ENCODE peak calls at places on chromosomes 6 and 20, in four cellular contexts. Y is NT2/D1, N is endothelial cell of umbilical vein, K is astrocyte. C is an unnamed sample.

GRCh38 chr6:72809701-72810379 is 188.0 kb downstream of the KCNQ5 start:
- DNase-seq in Y (no peak), N (no peak), K (no peak), C (no peak)

GRCh38 chr6:21529431-21529830 is 64.1 kb upstream of the SOX4 start:
- DNase-seq in Y (no peak), N (no peak), K (no peak), C (no peak)

GRCh38 chr6:34745277-34746103 is 11.8 kb upstream of the SNRPC start:
- DNase-seq in Y (no peak), N (no peak), K (peak), C (no peak)

GRCh38 chr6:151240861-151241642 is 1.3 kb downstream of the AKAP12 start:
- DNase-seq in Y (peak), N (peak), K (peak), C (no peak)

GRCh38 chr6:43667245-43668150 is 20.1 kb downstream of the MRPS18A start:
- DNase-seq in Y (no peak), N (peak), K (peak), C (no peak)

GRCh38 chr6:81749704-81750103 is 2.8 kb downstream of the TENT5A start:
- DNase-seq in Y (no peak), N (no peak), K (no peak), C (no peak)

GRCh38 chr20:14829897-14830296 is 492.5 kb upstream of the FLRT3 start:
- DNase-seq in Y (no peak), N (no peak), K (no peak), C (no peak)

GRCh38 chr6:66307490-66307889 is 600.5 kb upstream of the EYS start:
- DNase-seq in Y (no peak), N (no peak), K (no peak), C (no peak)

GRCh38 chr20:487655-488054 is 25.3 kb upstream of the TBC1D20 start:
- DNase-seq in Y (no peak), N (no peak), K (no peak), C (no peak)

GRCh38 chr6:44223471-44224153 is at the start of gene SLC29A1:
- DNase-seq in Y (no peak), N (peak), K (no peak), C (no peak)

GRCh38 chr20:10376271-10377075 is 57.5 kb downstream of the MKKS start:
- DNase-seq in Y (peak), N (peak), K (peak), C (no peak)

GRCh38 chr6:165568326-165568725 is 94.7 kb downstream of the PDE10A start:
- DNase-seq in Y (no peak), N (no peak), K (no peak), C (no peak)

GRCh38 chr20:58892126-58892931 is 39.8 kb downstream of the GNAS start:
- DNase-seq in Y (no peak), N (peak), K (peak), C (no peak)

GRCh38 chr20:62980380-62980960 is 26.3 kb downstream of the BHLHE23 start:
- DNase-seq in Y (no peak), N (no peak), K (no peak), C (no peak)

GRCh38 chr6:32837651-32838113 is 857 bp downstream of the TAP2 start:
- DNase-seq in Y (no peak), N (no peak), K (peak), C (no peak)

GRCh38 chr6:65922049-65922448 is 215.0 kb upstream of the EYS start:
- DNase-seq in Y (no peak), N (no peak), K (no peak), C (no peak)

GRCh38 chr6:36983538-36983937 is 2.5 kb downstream of the MTCH1 start:
- DNase-seq in Y (no peak), N (no peak), K (no peak), C (no peak)

GRCh38 chr20:51695574-51696303 is 72.5 kb downstream of the ATP9A start:
- DNase-seq in Y (no peak), N (peak), K (peak), C (no peak)

GRCh38 chr6:13761361-13762036 is 49.9 kb upstream of the RANBP9 start:
- DNase-seq in Y (no peak), N (no peak), K (peak), C (no peak)

GRCh38 chr6:26199773-26200728 is 112.8 kb downstream of the HFE start:
- DNase-seq in Y (no peak), N (no peak), K (no peak), C (no peak)

GRCh38 chr6:107344383-107344782 is 115.0 kb downstream of the PDSS2 start:
- DNase-seq in Y (no peak), N (no peak), K (no peak), C (no peak)

GRCh38 chr6:98827295-98828159 is 6.8 kb upstream of the POU3F2 start:
- DNase-seq in Y (no peak), N (no peak), K (no peak), C (no peak)

GRCh38 chr6:147711511-147711910 is 203.0 kb downstream of the SAMD5 start:
- DNase-seq in Y (no peak), N (no peak), K (peak), C (no peak)

GRCh38 chr6:138001750-138002349 is 105.4 kb downstream of the PERP start:
- DNase-seq in Y (no peak), N (peak), K (no peak), C (peak)

GRCh38 chr20:61650912-61651733 is 399.1 kb downstream of the CDH4 start:
- DNase-seq in Y (no peak), N (no peak), K (no peak), C (no peak)

GRCh38 chr6:8026800-8027199 is 37.4 kb downstream of the BLOC1S5 start:
- DNase-seq in Y (no peak), N (no peak), K (no peak), C (no peak)

GRCh38 chr6:43809417-43810305 is 39.6 kb downstream of the VEGFA start:
- DNase-seq in Y (no peak), N (peak), K (peak), C (no peak)

GRCh38 chr20:58794510-58795180 is 56.1 kb downstream of the GNAS-AS1 start:
- DNase-seq in Y (no peak), N (no peak), K (no peak), C (no peak)

GRCh38 chr6:169141706-169142705 is 111.6 kb downstream of the THBS2 start:
- DNase-seq in Y (no peak), N (no peak), K (peak), C (no peak)

GRCh38 chr6:74458536-74458935 is 747.3 kb downstream of the COL12A1 start:
- DNase-seq in Y (no peak), N (no peak), K (peak), C (no peak)

GRCh38 chr6:95431637-95432228 is 145.6 kb upstream of the MANEA start:
- DNase-seq in Y (peak), N (peak), K (peak), C (peak)

GRCh38 chr6:11069760-11070159 is 23.9 kb upstream of the SMIM13 start:
- DNase-seq in Y (no peak), N (no peak), K (no peak), C (no peak)

GRCh38 chr20:48658505-48658904 is 169.3 kb downstream of the PREX1 start:
- DNase-seq in Y (no peak), N (no peak), K (no peak), C (no peak)

DNA sequence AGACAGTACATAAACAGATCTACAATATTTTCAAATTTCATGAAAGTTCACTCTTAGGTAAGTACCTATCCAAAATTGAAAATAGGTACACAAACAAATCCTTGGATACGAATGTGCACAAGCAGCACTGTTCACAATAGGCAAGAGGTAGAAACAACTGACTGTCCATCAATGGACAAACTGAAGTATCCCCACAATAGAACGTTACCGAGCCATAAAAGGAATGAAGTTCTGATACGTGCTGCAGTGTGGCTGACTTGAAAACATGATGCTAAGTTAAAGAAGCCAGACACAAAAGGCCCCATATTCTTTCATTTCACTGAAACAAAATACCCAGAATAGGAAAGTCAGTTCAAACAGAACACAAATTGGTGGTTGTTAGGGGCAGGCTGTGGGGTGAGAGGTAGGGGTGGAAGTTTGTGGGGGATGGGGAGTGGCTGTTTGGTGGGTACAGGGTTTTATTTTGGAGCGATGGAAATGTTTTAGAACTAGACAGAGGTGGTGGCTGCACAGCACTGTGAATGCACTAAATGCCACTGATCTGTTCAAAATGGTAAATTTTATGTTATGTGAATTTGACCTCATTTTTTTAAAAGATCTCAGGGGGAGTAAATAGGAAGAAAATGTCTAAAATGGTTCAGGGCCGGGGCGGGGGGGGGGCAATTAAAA is 89.5 kb downstream of the ZMYND8 start:
- DNase-seq in Y (no peak), N (no peak), K (no peak), C (no peak)
- H3K9ac ChIP-seq in Y (no peak), N (no peak), K (no peak), C (no peak)

GRCh38 chr6:67679566-67680296 is 955.4 kb upstream of the ADGRB3 start:
- DNase-seq in Y (no peak), N (no peak), K (peak), C (no peak)
- H3K9ac ChIP-seq in Y (no peak), N (no peak), K (no peak), C (no peak)

GRCh38 chr20:39563406-39563805 is 601.3 kb downstream of the DHX35 start:
- DNase-seq in Y (no peak), N (no peak), K (no peak), C (no peak)
- H3K9ac ChIP-seq in Y (no peak), N (no peak), K (no peak), C (no peak)

DNA sequence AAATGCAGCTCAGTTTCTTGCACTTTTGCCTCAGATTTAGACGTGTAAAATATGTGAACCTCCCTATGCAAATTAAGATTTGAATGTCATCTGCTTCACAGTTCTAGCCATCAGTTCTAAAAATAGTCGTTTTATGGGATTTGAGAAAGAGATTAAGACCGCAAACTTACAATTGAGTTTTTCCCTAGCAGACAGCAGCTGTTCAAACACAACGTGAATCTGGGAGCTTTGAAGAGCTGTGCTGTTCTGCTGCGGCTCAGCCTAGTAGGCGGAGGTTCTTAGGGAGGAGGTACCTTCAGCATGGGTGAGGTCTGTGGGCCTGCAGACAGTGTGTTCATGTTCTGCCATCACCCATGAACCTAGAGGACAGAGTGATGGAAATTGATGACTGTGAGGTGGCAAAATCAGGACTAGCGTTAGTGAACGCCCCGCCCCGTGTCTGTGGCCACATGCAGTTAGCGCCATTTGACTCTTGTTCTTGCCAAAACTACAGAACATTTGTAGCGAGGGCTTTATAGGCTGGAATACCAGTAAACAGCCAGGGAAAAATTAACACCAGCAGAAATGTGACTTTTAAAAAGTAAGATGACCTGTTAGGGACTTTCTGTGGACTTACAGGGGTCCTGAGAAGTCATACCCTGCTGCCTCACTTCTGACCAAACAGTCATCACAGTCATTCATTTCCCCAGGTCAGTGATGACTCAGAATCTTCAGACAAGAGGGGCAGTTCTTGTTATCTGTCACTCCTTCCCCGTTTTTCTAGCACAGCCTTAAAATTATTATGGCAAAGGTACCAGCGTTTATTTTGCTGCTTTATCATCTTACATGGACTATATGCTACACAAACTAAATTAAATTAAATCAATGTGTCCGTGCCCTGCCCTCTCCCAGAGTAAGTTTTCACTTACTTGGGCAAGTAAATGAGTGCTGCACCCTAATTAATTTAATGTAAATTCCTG is 84.3 kb upstream of the TMEM181 start:
- DNase-seq in Y (no peak), N (peak), K (peak), C (peak)
- H3K9ac ChIP-seq in Y (peak), N (no peak), K (peak), C (peak)

DNA sequence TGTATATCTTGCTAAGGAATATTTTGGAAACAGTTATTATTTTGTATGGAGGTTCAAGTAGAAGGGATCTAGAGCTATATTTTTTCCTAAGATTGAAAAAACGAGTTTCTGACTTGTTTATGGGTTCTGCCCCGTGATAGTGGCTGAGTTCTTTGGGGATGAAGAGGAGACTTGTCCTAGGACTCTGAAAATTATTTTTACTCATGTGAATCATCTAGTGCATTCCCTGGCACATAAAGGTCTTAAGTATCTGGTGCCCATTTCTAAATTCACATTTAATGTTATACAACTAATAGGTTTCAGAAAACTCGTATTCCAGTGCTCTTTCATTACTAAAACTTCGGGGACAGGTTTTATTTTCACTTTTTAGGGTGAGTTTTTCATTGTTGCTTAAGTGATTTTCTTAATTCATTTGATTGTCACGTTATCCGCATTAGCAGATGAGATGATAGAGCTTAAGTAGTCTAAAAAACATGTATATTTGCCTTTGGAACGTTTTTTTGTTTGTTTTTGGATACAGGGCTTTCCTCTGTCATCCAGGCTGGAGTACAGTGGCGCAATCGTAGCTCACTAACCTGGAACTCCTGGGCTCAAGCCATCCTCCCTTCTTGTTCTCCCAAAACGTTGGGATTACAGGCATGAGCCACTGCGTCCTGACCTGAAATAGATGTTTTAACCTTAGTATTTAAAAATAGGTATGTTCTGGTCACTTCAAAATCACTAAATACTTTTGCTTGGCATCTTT is 2.1 kb downstream of the NFYA start:
- DNase-seq in Y (no peak), N (no peak), K (no peak), C (no peak)
- H3K9ac ChIP-seq in Y (no peak), N (peak), K (peak), C (peak)

DNA sequence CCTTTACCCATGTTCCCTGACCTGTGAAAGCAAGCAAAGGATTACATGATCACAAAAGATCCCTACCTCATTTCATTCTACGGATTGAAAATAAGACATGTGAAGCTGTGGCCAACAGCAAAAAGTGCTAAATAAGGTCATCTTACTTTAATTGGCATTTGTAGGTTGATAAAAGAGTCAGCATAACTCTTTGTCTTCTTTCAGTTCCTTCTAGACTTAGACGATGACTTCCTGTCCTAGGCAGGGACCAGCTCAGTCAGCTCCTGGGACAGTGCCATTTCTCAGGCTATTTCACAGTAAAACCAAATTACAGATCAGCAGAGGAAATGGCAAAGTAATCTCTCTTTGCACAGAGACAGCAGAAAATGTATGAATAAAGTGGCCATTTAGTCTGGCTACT is 480.7 kb downstream of the RFPL4B start:
- DNase-seq in Y (no peak), N (peak), K (peak), C (no peak)
- H3K9ac ChIP-seq in Y (no peak), N (no peak), K (no peak), C (peak)

GRCh38 chr6:31540640-31541039 is 1.2 kb downstream of the DDX39B start:
- DNase-seq in Y (no peak), N (no peak), K (no peak), C (no peak)

GRCh38 chr6:31541059-31541657 is 645 bp downstream of the DDX39B start:
- DNase-seq in Y (peak), N (no peak), K (peak), C (no peak)

GRCh38 chr6:31535538-31536324 is 6.1 kb downstream of the DDX39B start:
- DNase-seq in Y (no peak), N (no peak), K (no peak), C (no peak)

GRCh38 chr6:31541658-31542521 is at the start of gene DDX39B:
- DNase-seq in Y (peak), N (peak), K (peak), C (peak)

GRCh38 chr6:31538805-31539400 is 2.9 kb downstream of the DDX39B start:
- DNase-seq in Y (no peak), N (no peak), K (no peak), C (no peak)
- H3K9ac ChIP-seq in Y (no peak), N (no peak), K (peak), C (peak)

C was measured in SK-N-MC.